ENCODE peak calls at places on chromosomes 12 and 14, in seven cellular contexts. U is mammary epithelial cell, N is tibial nerve, Y is AG04449, C is small intestine, G is GM23338, J is AG04450. P is an unnamed sample.

GRCh38 chr14:103867523-103867953 is 20.2 kb upstream of the PPP1R13B start:
- DNase-seq in G (no peak), J (no peak), U (peak; percentile 70), N (no peak), Y (no peak), C (no peak), P (no peak)

GRCh38 chr14:26808407-26808806 is 210.6 kb upstream of the NOVA1 start:
- DNase-seq in Y (no peak), J (no peak), G (no peak), U (no peak), C (no peak), N (no peak), P (no peak)

GRCh38 chr14:92914087-92914656 is 8.8 kb upstream of the CHGA start:
- DNase-seq in N (no peak), U (peak; percentile 29), J (no peak), G (peak; percentile 87), C (no peak), Y (no peak), P (peak; percentile 31)

GRCh38 chr14:50714452-50715073 is 46.5 kb upstream of the SAV1 start:
- DNase-seq in J (no peak), C (peak; percentile 35), N (peak; percentile 46), G (peak; percentile 61), Y (no peak), U (peak; percentile 44), P (peak; percentile 11)

GRCh38 chr14:91744068-91744480 is 12.2 kb upstream of the CATSPERB start:
- DNase-seq in Y (no peak), J (no peak), G (no peak), N (no peak), C (peak; percentile 83), U (no peak), P (no peak)

GRCh38 chr12:92735131-92735721 is 32.4 kb downstream of the PLEKHG7 start:
- DNase-seq in C (no peak), N (no peak), G (peak; percentile 2), J (peak; percentile 54), U (peak; percentile 65), Y (peak; percentile 78), P (no peak)

GRCh38 chr12:54984602-54985376 is at the start of gene TESPA1:
- DNase-seq in C (peak; percentile 62), J (no peak), Y (no peak), N (peak; percentile 56), U (no peak), G (no peak), P (peak; percentile 95)

GRCh38 chr12:39401459-39401858 is 41.5 kb downstream of the KIF21A start:
- DNase-seq in N (no peak), C (no peak), Y (no peak), J (no peak), U (no peak), G (no peak), P (no peak)

GRCh38 chr12:1436996-1437395 is 157.4 kb downstream of the FBXL14 start:
- DNase-seq in C (no peak), Y (no peak), N (no peak), U (no peak), G (no peak), J (no peak), P (no peak)

GRCh38 chr12:1436015-1436414 is 158.4 kb downstream of the FBXL14 start:
- DNase-seq in Y (no peak), U (no peak), G (no peak), J (no peak), C (no peak), N (no peak), P (no peak)

GRCh38 chr12:1443421-1444141 is 150.8 kb downstream of the FBXL14 start:
- DNase-seq in N (no peak), J (peak; percentile 69), Y (peak; percentile 78), U (peak; percentile 78), C (no peak), G (no peak), P (no peak)

GRCh38 chr12:1439201-1439600 is 155.2 kb downstream of the FBXL14 start:
- DNase-seq in U (no peak), G (no peak), C (no peak), Y (no peak), J (no peak), N (no peak), P (no peak)

DNA sequence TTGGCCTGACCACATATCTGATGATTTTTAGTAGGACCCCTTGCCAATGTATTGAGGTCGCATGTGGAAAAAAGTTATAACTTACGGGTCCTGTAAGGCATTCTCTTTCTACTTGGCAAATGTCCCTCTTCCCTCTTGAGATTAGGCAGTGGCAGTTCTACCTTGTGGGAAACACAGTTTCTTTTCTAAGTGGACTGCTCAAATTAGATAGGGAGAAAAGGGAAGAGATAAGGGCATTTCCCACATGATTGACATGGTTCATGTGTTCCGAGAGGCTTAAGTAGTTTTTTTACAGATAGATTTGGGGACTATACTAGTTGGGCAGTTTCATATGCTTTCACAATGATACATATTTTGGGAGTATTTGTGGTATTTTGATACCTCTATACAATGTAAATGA is 154.7 kb downstream of the FBXL14 start:
- DNase-seq in U (no peak), N (no peak), G (no peak), Y (no peak), C (no peak), J (no peak), P (no peak)
- H3K4me3 ChIP-seq in U (no peak overlapping the region), N (no peak overlapping the region), G (no peak overlapping the region), Y (no peak overlapping the region), C (no peak overlapping the region), J (no peak overlapping the region), P (no peak overlapping the region)

GRCh38 chr12:120230974-120231315 is 30.0 kb upstream of the RPLP0 start:
- DNase-seq in G (no peak), N (no peak), Y (no peak), U (no peak), J (no peak), C (no peak), P (no peak)
- H3K4me3 ChIP-seq in G (peak overlapping the region; percentile 44), N (no peak overlapping the region), Y (peak overlapping the region; percentile 37), U (no peak overlapping the region), J (peak overlapping the region; percentile 40), C (no peak overlapping the region), P (no peak overlapping the region)

DNA sequence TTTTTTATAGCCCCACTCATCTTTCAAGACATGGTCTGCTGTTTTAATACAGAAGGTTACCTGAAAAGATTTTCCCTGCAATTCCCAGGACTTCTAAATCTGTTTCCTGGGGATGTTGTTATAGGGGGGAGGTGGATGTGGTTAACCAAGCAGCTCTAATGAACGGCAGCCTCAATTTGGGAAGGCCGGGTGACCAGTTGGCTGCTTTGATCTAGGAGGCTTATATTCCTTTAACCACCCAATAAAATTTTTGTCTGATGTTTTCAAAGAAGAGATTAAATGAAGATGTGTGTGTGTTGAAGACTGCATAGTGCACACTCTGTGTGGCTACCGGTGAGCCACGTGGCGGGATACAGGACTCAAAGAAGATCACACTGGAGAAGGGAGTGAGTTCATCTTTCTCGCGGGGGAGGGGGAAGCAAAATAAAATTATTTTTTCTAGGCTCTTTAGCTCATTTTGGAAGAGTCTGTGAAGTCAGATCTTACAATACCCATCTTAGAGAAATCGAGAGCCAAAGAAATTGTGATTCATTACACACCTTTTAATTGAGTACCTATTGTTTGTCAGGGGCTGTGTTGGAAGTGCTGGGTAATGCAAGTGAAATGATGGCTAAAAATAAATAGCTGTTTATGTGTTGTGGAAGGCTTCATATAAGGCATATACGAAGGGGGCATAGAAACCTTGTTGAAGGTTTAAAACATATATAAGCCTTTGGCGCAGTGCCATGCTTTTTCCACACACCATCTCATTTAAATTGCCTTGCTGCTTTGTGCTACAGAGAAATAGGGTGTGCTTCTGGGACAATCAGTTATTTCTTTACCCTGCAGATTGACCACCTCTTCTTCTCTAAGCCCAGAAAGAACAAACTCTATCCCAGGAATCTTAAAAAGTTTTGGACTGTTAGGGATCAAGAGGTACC is 18.5 kb downstream of the ELK3 start:
- DNase-seq in G (no peak), J (no peak), C (no peak), N (no peak), Y (no peak), U (no peak), P (no peak)
- H3K4me3 ChIP-seq in G (no peak overlapping the region), J (no peak overlapping the region), C (no peak overlapping the region), N (no peak overlapping the region), Y (no peak overlapping the region), U (no peak overlapping the region), P (no peak overlapping the region)

GRCh38 chr14:76193696-76194095 is 42.0 kb downstream of the GPATCH2L start:
- DNase-seq in Y (no peak), N (no peak), U (peak; percentile 30), C (no peak), G (no peak), J (no peak), P (no peak)
- H3K4me3 ChIP-seq in Y (no peak overlapping the region), N (no peak overlapping the region), U (no peak overlapping the region), C (no peak overlapping the region), G (no peak overlapping the region), J (no peak overlapping the region), P (no peak overlapping the region)

P was measured in Jurkat, Clone E6-1.